ENCODE peak calls at places on chromosomes 6 and 20, in eight cellular contexts. I is transverse colon, O is body of pancreas, D is mammary epithelial cell, V is left ventricle myocardium inferior, L is neural progenitor cell, C is adipocyte, H is AG10803. X is an unnamed sample.

GRCh38 chr6:33249732-33250625 is 21.7 kb downstream of the VPS52 start:
- DNase-seq in I (no peak), O (peak), D (peak), V (no peak), L (no peak), C (peak), H (peak), X (peak)

GRCh38 chr20:23082846-23083552 is 3.1 kb downstream of the CD93 start:
- DNase-seq in I (no peak), O (peak), D (no peak), V (no peak), L (no peak), C (no peak), H (no peak), X (no peak)

GRCh38 chr6:72416744-72417143 is 205.1 kb upstream of the KCNQ5 start:
- DNase-seq in I (no peak), O (no peak), D (no peak), V (no peak), L (no peak), C (no peak), H (no peak), X (no peak)

GRCh38 chr6:21949211-21949801 is 347.5 kb downstream of the PRL start:
- DNase-seq in I (no peak), O (no peak), D (no peak), V (no peak), L (no peak), C (no peak), H (no peak), X (no peak)

GRCh38 chr6:135750081-135750480 is 101.4 kb upstream of the PDE7B start:
- DNase-seq in I (no peak), O (no peak), D (no peak), V (no peak), L (no peak), C (no peak), H (no peak), X (no peak)

GRCh38 chr6:128305228-128305627 is 215.2 kb downstream of the PTPRK start:
- DNase-seq in I (no peak), O (no peak), D (no peak), V (no peak), L (no peak), C (peak), H (no peak), X (no peak)

GRCh38 chr20:63502671-63503172 is 3.8 kb upstream of the EEF1A2 start:
- DNase-seq in I (no peak), O (no peak), D (no peak), V (no peak), L (no peak), C (no peak), H (no peak), X (no peak)

GRCh38 chr6:53634184-53634631 is 31.3 kb downstream of the KLHL31 start:
- DNase-seq in I (no peak), O (no peak), D (no peak), V (no peak), L (no peak), C (no peak), H (no peak), X (no peak)

GRCh38 chr6:170174124-170174770 is 116.6 kb downstream of the DLL1 start:
- DNase-seq in I (no peak), O (peak), D (no peak), V (peak), L (no peak), C (no peak), H (no peak), X (no peak)

GRCh38 chr6:127346512-127346911 is 3.1 kb upstream of the ECHDC1 start:
- DNase-seq in I (no peak), O (no peak), D (no peak), V (no peak), L (no peak), C (no peak), H (no peak), X (no peak)

GRCh38 chr6:162857321-162857720 is 129.5 kb downstream of the PACRG start:
- DNase-seq in I (no peak), O (no peak), D (no peak), V (no peak), L (peak), C (no peak), H (no peak), X (no peak)

GRCh38 chr6:53894086-53894485 is 99.3 kb downstream of the LRRC1 start:
- DNase-seq in I (peak), O (no peak), D (peak), V (no peak), L (no peak), C (peak), H (peak), X (no peak)

GRCh38 chr6:112502348-112503130 is 155.4 kb downstream of the RFPL4B start:
- DNase-seq in I (no peak), O (no peak), D (no peak), V (no peak), L (peak), C (peak), H (peak), X (no peak)

GRCh38 chr6:125804264-125804663 is 13.5 kb downstream of the NCOA7 start:
- DNase-seq in I (no peak), O (no peak), D (no peak), V (no peak), L (no peak), C (no peak), H (no peak), X (no peak)

GRCh38 chr6:49666930-49667369 is 30.3 kb upstream of the RHAG start:
- DNase-seq in I (no peak), O (no peak), D (no peak), V (no peak), L (no peak), C (no peak), H (no peak), X (no peak)

GRCh38 chr6:117329926-117330325 is 64.6 kb downstream of the VGLL2 start:
- DNase-seq in I (no peak), O (no peak), D (no peak), V (no peak), L (peak), C (no peak), H (no peak), X (no peak)

GRCh38 chr6:129730477-129731165 is 20.6 kb upstream of the ARHGAP18 start:
- DNase-seq in I (no peak), O (peak), D (no peak), V (no peak), L (peak), C (no peak), H (no peak), X (no peak)

GRCh38 chr20:59032713-59033059 is 551 bp upstream of the ATP5F1E start:
- DNase-seq in I (no peak), O (no peak), D (no peak), V (no peak), L (no peak), C (peak), H (no peak), X (no peak)

GRCh38 chr6:56521454-56521853 is 121.2 kb downstream of the DST start:
- DNase-seq in I (no peak), O (no peak), D (no peak), V (no peak), L (no peak), C (no peak), H (no peak), X (no peak)

GRCh38 chr6:128518531-128519131 is 1.8 kb downstream of the PTPRK start:
- DNase-seq in I (no peak), O (no peak), D (no peak), V (no peak), L (no peak), C (peak), H (peak), X (no peak)

GRCh38 chr6:3356824-3357420 is 98.2 kb downstream of the PSMG4 start:
- DNase-seq in I (no peak), O (peak), D (no peak), V (no peak), L (no peak), C (no peak), H (peak), X (no peak)

GRCh38 chr6:3355011-3355357 is 96.2 kb downstream of the PSMG4 start:
- DNase-seq in I (no peak), O (no peak), D (no peak), V (no peak), L (no peak), C (no peak), H (no peak), X (no peak)

GRCh38 chr6:3356056-3356823 is 97.5 kb downstream of the PSMG4 start:
- DNase-seq in I (peak), O (peak), D (no peak), V (peak), L (peak), C (no peak), H (peak), X (no peak)

GRCh38 chr6:3353939-3354338 is 95.2 kb downstream of the PSMG4 start:
- DNase-seq in I (no peak), O (no peak), D (no peak), V (no peak), L (no peak), C (no peak), H (no peak), X (no peak)

DNA sequence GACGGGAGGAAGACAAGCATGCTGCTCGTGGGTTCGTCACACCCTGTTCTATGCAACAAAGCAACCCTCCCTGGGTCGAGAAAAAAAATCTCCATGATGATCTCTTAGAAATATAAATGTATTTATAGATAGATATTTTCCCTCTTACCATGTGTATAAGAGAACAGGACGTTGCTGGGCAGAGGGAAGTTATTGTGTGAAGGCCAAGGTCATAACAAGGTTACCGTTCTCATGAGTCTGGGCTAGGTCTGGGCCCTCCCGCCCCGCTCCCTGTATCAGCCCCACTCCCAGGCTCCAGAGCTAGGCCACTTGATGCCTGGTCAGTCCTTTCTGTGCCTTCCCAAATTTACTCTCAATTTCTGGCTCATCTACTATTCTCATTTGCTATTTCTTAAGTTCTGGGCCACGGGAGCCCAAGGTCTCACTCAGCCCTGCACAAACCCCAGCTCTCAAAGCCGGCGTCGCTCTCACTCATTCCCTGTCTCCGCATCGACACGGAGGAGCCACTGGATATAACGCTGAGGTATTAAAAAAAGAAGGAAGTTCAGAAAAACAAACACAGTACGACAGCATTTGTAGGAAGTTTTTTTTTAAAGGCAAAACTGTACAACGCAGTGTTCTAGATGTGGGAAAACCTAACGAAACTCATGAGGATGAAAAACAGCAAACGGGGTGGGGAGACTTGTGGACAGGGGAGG is 96.8 kb downstream of the PSMG4 start:
- DNase-seq in I (peak), O (peak), D (no peak), V (no peak), L (peak), C (no peak), H (no peak), X (no peak)
- H3K4me3 ChIP-seq in I (peak), O (no peak), D (no peak), V (peak), L (peak), C (peak), H (peak), X (peak)

GRCh38 chr6:11672261-11672660 is 106.3 kb downstream of the ADTRP start:
- DNase-seq in I (no peak), O (no peak), D (no peak), V (no peak), L (no peak), C (peak), H (peak), X (no peak)
- H3K4me3 ChIP-seq in I (no peak), O (no peak), D (no peak), V (no peak), L (no peak), C (no peak), H (no peak), X (no peak)

GRCh38 chr6:143555071-143555492 is 43.6 kb upstream of the FUCA2 start:
- DNase-seq in I (no peak), O (no peak), D (no peak), V (no peak), L (no peak), C (no peak), H (no peak), X (no peak)
- H3K4me3 ChIP-seq in I (no peak), O (no peak), D (peak), V (no peak), L (no peak), C (no peak), H (no peak), X (no peak)

GRCh38 chr6:43317968-43318367 is 9.3 kb upstream of the CRIP3 start:
- DNase-seq in I (no peak), O (no peak), D (no peak), V (no peak), L (no peak), C (no peak), H (no peak), X (no peak)
- H3K4me3 ChIP-seq in I (no peak), O (no peak), D (no peak), V (no peak), L (no peak), C (no peak), H (no peak), X (no peak)

DNA sequence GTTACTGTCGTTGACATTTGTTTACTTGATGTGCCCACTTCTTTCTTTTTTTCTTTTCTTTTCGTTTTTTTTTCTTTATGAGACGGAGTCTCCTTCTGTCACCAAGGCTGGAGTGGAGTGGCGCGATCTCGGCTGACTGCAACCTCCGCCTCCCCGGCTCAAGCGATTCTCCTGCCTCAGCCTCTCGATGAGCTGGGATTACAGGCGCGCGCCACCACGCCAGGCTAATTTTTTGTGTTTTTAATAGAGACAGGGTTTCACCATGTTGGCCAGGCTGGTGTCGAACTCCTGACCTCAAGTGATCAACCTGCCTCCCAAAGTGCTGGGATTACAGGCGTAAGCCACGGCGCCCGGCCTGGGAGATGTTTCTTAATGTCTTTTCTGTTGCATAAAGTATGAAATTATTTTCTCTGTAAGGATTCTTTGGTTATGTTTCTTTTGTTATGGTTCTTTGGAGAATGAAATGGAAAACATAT is 33.3 kb upstream of the PRSS16 start:
- DNase-seq in I (no peak), O (no peak), D (no peak), V (no peak), L (no peak), C (peak), H (no peak), X (no peak)
- H3K4me3 ChIP-seq in I (no peak), O (no peak), D (peak), V (no peak), L (peak), C (peak), H (no peak), X (peak)

X was measured in skeletal muscle cell.